ENCODE peak calls at places on chromosomes 12 and 14, in four cellular contexts. V, G, C and F are unnamed samples.

GRCh38 chr12:107731376-107731775 is 29.6 kb downstream of the PRDM4 start:
- DNase-seq in V (no peak), G (no peak), C (no peak), F (no peak)

GRCh38 chr14:55470025-55470424 is 29.6 kb upstream of the TBPL2 start:
- DNase-seq in V (no peak), G (no peak), C (no peak), F (no peak)

GRCh38 chr12:78726854-78727253 is 137.7 kb upstream of the SYT1 start:
- DNase-seq in V (no peak), G (no peak), C (no peak), F (no peak)

GRCh38 chr12:74685385-74685784 is 147.8 kb downstream of the ATXN7L3B start:
- DNase-seq in V (no peak), G (no peak), C (peak; percentile 35), F (no peak)

GRCh38 chr14:71591929-71592328 is 340.3 kb upstream of the RGS6 start:
- DNase-seq in V (no peak), G (no peak), C (no peak), F (no peak)

GRCh38 chr12:12010277-12011031 is 60.3 kb upstream of the BCL2L14 start:
- DNase-seq in V (no peak), G (no peak), C (no peak), F (peak; percentile 31)

GRCh38 chr12:96392397-96392796 is 7.8 kb downstream of the CDK17 start:
- DNase-seq in V (no peak), G (no peak), C (no peak), F (no peak)

GRCh38 chr12:49892084-49892731 is 11.5 kb downstream of the FAIM2 start:
- DNase-seq in V (no peak), G (no peak), C (no peak), F (no peak)